ENCODE peak calls at places on chromosomes 2 and 18, in seven cellular contexts. D is Peyer's patch, N is hepatocyte, H is cardiac muscle cell, Q is breast epithelium, F is caudate nucleus, S is H9. V is an unnamed sample.

GRCh38 chr2:20425371-20425881 is 21.4 kb upstream of the RHOB start:
- DNase-seq in D (no peak), N (no peak), H (no peak), Q (no peak), F (no peak), S (no peak), V (no peak)

GRCh38 chr2:24115057-24115456 is 8.1 kb downstream of the PFN4 start:
- DNase-seq in D (no peak), N (no peak), H (peak), Q (no peak), F (no peak), S (no peak), V (no peak)

GRCh38 chr2:237841051-237841450 is 18.4 kb upstream of the RAMP1 start:
- DNase-seq in D (no peak), N (no peak), H (no peak), Q (no peak), F (no peak), S (no peak), V (no peak)

GRCh38 chr2:142445023-142445422 is 314.2 kb upstream of the LRP1B start:
- DNase-seq in D (no peak), N (no peak), H (no peak), Q (no peak), F (no peak), S (no peak), V (no peak)

GRCh38 chr2:18001671-18002070 is 123.2 kb downstream of the KCNS3 start:
- DNase-seq in D (no peak), N (no peak), H (no peak), Q (no peak), F (no peak), S (peak), V (no peak)

GRCh38 chr2:42009657-42010580 is 37.9 kb upstream of the PKDCC start:
- DNase-seq in D (no peak), N (no peak), H (peak), Q (no peak), F (no peak), S (no peak), V (no peak)

GRCh38 chr2:127590386-127591190 is 55.1 kb downstream of the MYO7B start:
- DNase-seq in D (no peak), N (no peak), H (no peak), Q (no peak), F (no peak), S (no peak), V (no peak)

GRCh38 chr2:219509780-219510511 is 4.3 kb upstream of the ASIC4 start:
- DNase-seq in D (peak), N (peak), H (peak), Q (no peak), F (no peak), S (peak), V (no peak)

GRCh38 chr2:203532957-203533695 is 2.0 kb downstream of the RAPH1 start:
- DNase-seq in D (no peak), N (peak), H (peak), Q (no peak), F (no peak), S (no peak), V (no peak)

GRCh38 chr2:33848486-33848885 is 249.4 kb upstream of the FAM98A start:
- DNase-seq in D (no peak), N (no peak), H (no peak), Q (no peak), F (no peak), S (no peak), V (no peak)

GRCh38 chr18:63676927-63677326 is 15.2 kb upstream of the SERPINB3 start:
- DNase-seq in D (no peak), N (no peak), H (no peak), Q (no peak), F (no peak), S (no peak), V (no peak)

GRCh38 chr2:226123307-226123706 is 676.3 kb downstream of the IRS1 start:
- DNase-seq in D (no peak), N (peak), H (peak), Q (no peak), F (no peak), S (no peak), V (no peak)

GRCh38 chr2:48398285-48399135 is 131.4 kb upstream of the STON1 start:
- DNase-seq in D (no peak), N (no peak), H (peak), Q (no peak), F (peak), S (no peak), V (no peak)

GRCh38 chr2:71790261-71791038 is 337.1 kb downstream of the DYSF start:
- DNase-seq in D (no peak), N (no peak), H (no peak), Q (no peak), F (no peak), S (no peak), V (no peak)

GRCh38 chr2:226687641-226688253 is 111.9 kb downstream of the IRS1 start:
- DNase-seq in D (no peak), N (no peak), H (no peak), Q (no peak), F (no peak), S (no peak), V (no peak)

GRCh38 chr2:40668435-40668834 is 216.5 kb upstream of the SLC8A1 start:
- DNase-seq in D (no peak), N (no peak), H (peak), Q (no peak), F (no peak), S (no peak), V (no peak)

GRCh38 chr2:164314148-164314547 is 307.1 kb downstream of the GRB14 start:
- DNase-seq in D (no peak), N (peak), H (peak), Q (no peak), F (no peak), S (no peak), V (no peak)

GRCh38 chr2:16226381-16226780 is 286.0 kb downstream of the MYCN start:
- DNase-seq in D (no peak), N (no peak), H (no peak), Q (no peak), F (no peak), S (no peak), V (no peak)

GRCh38 chr2:231674587-231675334 is 33.6 kb upstream of the PTMA start:
- DNase-seq in D (peak), N (peak), H (peak), Q (no peak), F (peak), S (peak), V (peak)

GRCh38 chr2:201116959-201117734 is 1.2 kb downstream of the CFLAR start:
- DNase-seq in D (no peak), N (peak), H (peak), Q (peak), F (no peak), S (no peak), V (no peak)

GRCh38 chr2:98804736-98805135 is 73.8 kb upstream of the MGAT4A start:
- DNase-seq in D (no peak), N (no peak), H (no peak), Q (no peak), F (no peak), S (no peak), V (no peak)

GRCh38 chr2:203328735-203329549 is 748 bp downstream of the ABI2 start:
- DNase-seq in D (peak), N (peak), H (peak), Q (no peak), F (no peak), S (peak), V (peak)

GRCh38 chr18:79420033-79420745 is 24.5 kb downstream of the NFATC1 start:
- DNase-seq in D (no peak), N (no peak), H (no peak), Q (no peak), F (no peak), S (no peak), V (no peak)

GRCh38 chr2:217864960-217865359 is 137.8 kb downstream of the TNS1 start:
- DNase-seq in D (no peak), N (no peak), H (no peak), Q (no peak), F (no peak), S (no peak), V (no peak)

GRCh38 chr2:201909961-201910361 is 103.6 kb downstream of the CDK15 start:
- DNase-seq in D (no peak), N (peak), H (peak), Q (no peak), F (no peak), S (no peak), V (no peak)

GRCh38 chr18:58005885-58006523 is 38.0 kb upstream of the NEDD4L start:
- DNase-seq in D (no peak), N (no peak), H (no peak), Q (no peak), F (no peak), S (no peak), V (no peak)

GRCh38 chr2:233807215-233807865 is 29.2 kb downstream of the MROH2A start:
- DNase-seq in D (peak), N (no peak), H (no peak), Q (no peak), F (no peak), S (peak), V (no peak)

GRCh38 chr18:78912336-78912735 is 67.3 kb upstream of the SALL3 start:
- DNase-seq in D (no peak), N (no peak), H (no peak), Q (no peak), F (no peak), S (peak), V (no peak)

GRCh38 chr2:45993476-45993991 is 303.7 kb upstream of the EPAS1 start:
- DNase-seq in D (no peak), N (peak), H (peak), Q (peak), F (peak), S (peak), V (peak)

GRCh38 chr2:113890253-113891235 is 655 bp downstream of the ACTR3 start:
- DNase-seq in D (peak), N (peak), H (peak), Q (peak), F (peak), S (peak), V (peak)

GRCh38 chr2:49693961-49694360 is 539.6 kb upstream of the FSHR start:
- DNase-seq in D (no peak), N (no peak), H (no peak), Q (no peak), F (no peak), S (no peak), V (no peak)

GRCh38 chr2:213187833-213188532 is 36.6 kb upstream of the IKZF2 start:
- DNase-seq in D (no peak), N (peak), H (peak), Q (no peak), F (no peak), S (peak), V (no peak)

GRCh38 chr18:47254341-47254939 is 3.0 kb upstream of the SKOR2 start:
- DNase-seq in D (no peak), N (peak), H (peak), Q (no peak), F (no peak), S (peak), V (peak)

GRCh38 chr2:238513346-238513745 is 86.6 kb downstream of the ASB1 start:
- DNase-seq in D (peak), N (peak), H (peak), Q (no peak), F (no peak), S (peak), V (no peak)

GRCh38 chr2:16952805-16953204 is 287.2 kb upstream of the CYRIA start:
- DNase-seq in D (no peak), N (no peak), H (no peak), Q (no peak), F (no peak), S (no peak), V (no peak)

GRCh38 chr18:54222922-54223567 is 1.4 kb downstream of the MBD2 start:
- DNase-seq in D (no peak), N (peak), H (no peak), Q (no peak), F (no peak), S (no peak), V (peak)

GRCh38 chr2:85801871-85802270 is 48.1 kb downstream of the ATOH8 start:
- DNase-seq in D (no peak), N (no peak), H (no peak), Q (no peak), F (no peak), S (no peak), V (no peak)

GRCh38 chr2:228067309-228067708 is 114.2 kb downstream of the SPHKAP start:
- DNase-seq in D (no peak), N (no peak), H (no peak), Q (no peak), F (no peak), S (no peak), V (no peak)

GRCh38 chr2:154910701-154911100 is 212.2 kb downstream of the KCNJ3 start:
- DNase-seq in D (no peak), N (no peak), H (no peak), Q (no peak), F (no peak), S (no peak), V (no peak)
- H3K27ac ChIP-seq in D (no peak), N (no peak), H (no peak), Q (no peak), F (no peak), S (no peak), V (no peak)

GRCh38 chr2:3751281-3751680 is 47.9 kb downstream of the DCDC2C start:
- DNase-seq in D (no peak), N (no peak), H (no peak), Q (no peak), F (no peak), S (peak), V (no peak)
- H3K27ac ChIP-seq in D (no peak), N (no peak), H (no peak), Q (no peak), F (no peak), S (no peak), V (no peak)

GRCh38 chr2:10285578-10286198 is 17.0 kb upstream of the HPCAL1 start:
- DNase-seq in D (no peak), N (peak), H (peak), Q (peak), F (peak), S (peak), V (peak)
- H3K27ac ChIP-seq in D (no peak), N (no peak), H (no peak), Q (peak), F (peak), S (no peak), V (peak)

GRCh38 chr2:96412307-96413066 is 76.9 kb downstream of the NCAPH start:
- DNase-seq in D (no peak), N (no peak), H (no peak), Q (no peak), F (no peak), S (no peak), V (no peak)
- H3K27ac ChIP-seq in D (peak), N (peak), H (no peak), Q (peak), F (no peak), S (no peak), V (no peak)

GRCh38 chr2:147428348-147428747 is 416.5 kb upstream of the ACVR2A start:
- DNase-seq in D (no peak), N (no peak), H (no peak), Q (no peak), F (no peak), S (no peak), V (no peak)
- H3K27ac ChIP-seq in D (no peak), N (no peak), H (no peak), Q (no peak), F (no peak), S (no peak), V (no peak)

GRCh38 chr2:173076557-173077345 is 1.1 kb downstream of the MAP3K20 start:
- DNase-seq in D (peak), N (peak), H (peak), Q (peak), F (no peak), S (no peak), V (no peak)

GRCh38 chr2:173077506-173078177 is 2.0 kb downstream of the MAP3K20 start:
- DNase-seq in D (no peak), N (no peak), H (peak), Q (no peak), F (no peak), S (no peak), V (no peak)

GRCh38 chr2:173075781-173076556 is at the start of gene MAP3K20:
- DNase-seq in D (peak), N (peak), H (peak), Q (peak), F (peak), S (peak), V (no peak)

GRCh38 chr2:173079141-173079540 is 3.5 kb downstream of the MAP3K20 start:
- DNase-seq in D (no peak), N (no peak), H (no peak), Q (no peak), F (no peak), S (no peak), V (no peak)

DNA sequence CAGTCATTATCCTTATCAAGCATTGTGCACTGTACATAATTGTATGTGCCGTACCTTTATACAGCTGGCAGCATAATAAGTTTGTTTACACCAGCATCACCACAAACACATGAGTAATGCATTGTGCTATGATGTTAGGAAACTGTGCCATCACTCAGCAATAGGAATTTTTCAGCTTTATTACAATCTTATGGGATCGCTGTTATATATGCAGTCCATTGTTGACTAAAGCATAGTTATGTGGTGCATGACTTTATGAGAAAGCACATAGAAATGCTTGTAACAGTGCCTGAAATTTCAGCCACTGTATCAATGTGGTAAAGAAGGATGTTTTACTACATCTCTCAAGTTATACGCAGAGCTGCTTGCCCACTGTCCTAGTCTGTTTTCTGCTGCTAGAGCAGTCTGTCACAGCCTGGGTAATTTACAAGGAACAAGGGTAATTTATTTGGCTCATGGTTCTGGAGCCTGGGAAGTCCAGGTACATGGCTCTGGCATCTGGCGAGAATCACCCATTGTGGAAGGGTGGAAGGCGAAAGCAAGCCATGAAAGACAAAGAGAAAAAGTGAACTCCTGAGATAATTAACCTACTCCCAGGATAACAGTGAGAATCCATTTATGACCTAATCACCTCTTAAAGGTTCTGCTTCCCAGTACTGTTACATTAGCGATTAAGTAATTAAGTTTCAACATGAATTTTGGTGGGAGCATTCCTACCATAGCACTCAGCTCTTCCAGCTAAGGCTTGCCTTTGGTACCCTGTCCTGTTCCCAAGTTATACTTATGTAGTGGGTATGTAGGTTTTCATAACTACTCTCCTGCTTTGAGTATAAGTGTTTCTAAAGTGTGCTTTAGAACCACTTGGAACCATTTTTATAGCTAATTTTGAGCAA is 4.6 kb downstream of the MAP3K20 start:
- DNase-seq in D (no peak), N (no peak), H (peak), Q (no peak), F (no peak), S (no peak), V (no peak)
- H3K27ac ChIP-seq in D (no peak), N (no peak), H (no peak), Q (no peak), F (no peak), S (no peak), V (no peak)

GRCh38 chr2:36389081-36389480 is 33.5 kb downstream of the CRIM1 start:
- DNase-seq in D (no peak), N (peak), H (peak), Q (no peak), F (no peak), S (no peak), V (no peak)

GRCh38 chr2:36388472-36388871 is 32.9 kb downstream of the CRIM1 start:
- DNase-seq in D (no peak), N (no peak), H (no peak), Q (no peak), F (no peak), S (no peak), V (no peak)

GRCh38 chr2:36382472-36382871 is 26.9 kb downstream of the CRIM1 start:
- DNase-seq in D (no peak), N (no peak), H (no peak), Q (no peak), F (no peak), S (no peak), V (no peak)

GRCh38 chr2:36385603-36386002 is 30.0 kb downstream of the CRIM1 start:
- DNase-seq in D (no peak), N (no peak), H (no peak), Q (no peak), F (no peak), S (no peak), V (no peak)

GRCh38 chr2:36387258-36387916 is 31.8 kb downstream of the CRIM1 start:
- DNase-seq in D (no peak), N (no peak), H (no peak), Q (no peak), F (no peak), S (no peak), V (no peak)
- H3K27ac ChIP-seq in D (no peak), N (no peak), H (no peak), Q (no peak), F (no peak), S (no peak), V (no peak)

DNA sequence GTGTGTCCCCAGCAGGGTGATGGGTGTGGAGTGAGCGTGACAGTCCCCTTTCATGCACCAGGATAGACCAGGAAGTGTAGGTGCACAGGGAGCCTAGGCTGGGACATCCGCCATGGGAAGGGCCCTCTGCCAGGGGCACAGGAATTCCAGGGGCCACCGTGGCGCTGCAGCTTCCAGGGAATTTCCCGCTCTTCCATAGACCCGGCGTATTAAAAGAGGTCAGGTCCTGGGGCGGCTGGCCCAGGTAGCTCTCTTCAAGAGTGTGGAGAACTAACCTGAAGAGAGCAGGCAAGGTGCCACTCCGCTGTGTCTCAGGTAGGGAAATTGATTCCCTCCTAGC is 42.0 kb downstream of the ATP6V1C2 start:
- DNase-seq in D (no peak), N (no peak), H (no peak), Q (no peak), F (no peak), S (no peak), V (no peak)
- H3K27ac ChIP-seq in D (no peak), N (no peak), H (no peak), Q (no peak), F (no peak), S (no peak), V (no peak)

DNA sequence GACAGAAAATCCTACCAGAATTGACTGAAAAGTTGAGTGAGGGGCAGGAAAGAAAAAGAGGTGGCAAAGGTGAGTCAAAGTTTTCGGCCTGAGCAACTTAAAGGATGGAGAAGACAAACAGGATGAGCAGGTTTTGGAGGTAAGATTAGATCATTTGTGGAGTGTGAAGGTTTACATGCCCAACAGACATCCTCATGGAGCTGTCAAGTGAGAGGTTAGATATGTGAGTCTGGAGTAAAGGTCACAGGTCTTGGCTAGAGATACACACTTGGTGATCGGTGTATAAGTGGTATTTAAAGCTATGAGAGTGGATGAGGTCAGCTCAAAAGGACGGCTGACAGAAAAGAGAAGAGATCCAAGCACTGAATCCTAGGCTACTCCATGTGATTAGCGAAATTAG is 11.1 kb upstream of the MYL12A start:
- DNase-seq in D (no peak), N (no peak), H (no peak), Q (no peak), F (no peak), S (no peak), V (no peak)
- H3K27ac ChIP-seq in D (no peak), N (no peak), H (no peak), Q (no peak), F (no peak), S (no peak), V (no peak)

DNA sequence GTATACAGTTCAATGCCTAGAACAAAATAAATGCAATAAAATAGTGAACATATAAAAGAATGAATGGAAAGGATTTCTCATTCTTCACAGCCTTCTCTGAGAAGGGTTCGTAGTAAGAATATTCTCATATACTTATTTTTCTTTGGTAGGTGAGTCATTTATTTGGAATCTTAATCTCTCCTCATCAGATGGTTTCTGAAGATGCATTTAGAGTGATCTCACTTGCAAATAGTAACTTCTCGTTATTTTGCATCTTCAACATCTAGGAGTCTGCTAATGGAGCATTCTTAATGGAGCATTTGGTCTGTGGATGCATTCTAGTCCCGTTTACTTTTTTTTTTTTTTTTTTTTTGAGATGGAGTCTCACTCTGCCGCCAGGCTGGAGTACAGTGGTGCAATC is 3.9 kb downstream of the UBXN4 start:
- DNase-seq in D (no peak), N (no peak), H (peak), Q (no peak), F (no peak), S (no peak), V (no peak)
- H3K27ac ChIP-seq in D (no peak), N (peak), H (no peak), Q (no peak), F (no peak), S (no peak), V (no peak)